ENCODE peak calls at places on chromosomes 2 and 18, in four cellular contexts. J is esophagus squamous epithelium, D is PC-3, E is right cardiac atrium. Z is an unnamed sample.

GRCh38 chr2:146669735-146670134 is 1175.1 kb upstream of the ACVR2A start:
- DNase-seq in D (no peak), E (no peak), J (no peak), Z (no peak)

GRCh38 chr18:61575419-61575818 is 242.2 kb downstream of the CDH20 start:
- DNase-seq in E (no peak), J (no peak), D (no peak), Z (no peak)

GRCh38 chr2:42092084-42092996 is 44.5 kb downstream of the PKDCC start:
- DNase-seq in E (no peak), J (no peak), D (peak; percentile 56), Z (no peak)

GRCh38 chr2:174827371-174828369 is 63.4 kb upstream of the CHRNA1 start:
- DNase-seq in E (no peak), D (peak; percentile 73), J (no peak), Z (no peak)

GRCh38 chr2:30398488-30398887 is 48.6 kb upstream of the LCLAT1 start:
- DNase-seq in J (no peak), D (no peak), E (no peak), Z (no peak)

GRCh38 chr2:110115291-110116032 is at the start of gene MALL:
- DNase-seq in J (no peak), D (peak; percentile 89), E (peak; percentile 74), Z (no peak)

GRCh38 chr2:202015035-202015345 is 18.7 kb upstream of the FZD7 start:
- DNase-seq in J (no peak), D (no peak), E (no peak), Z (no peak)

GRCh38 chr2:83072767-83073166 is 1386.3 kb downstream of the SUCLG1 start:
- DNase-seq in D (no peak), E (no peak), J (no peak), Z (no peak)

GRCh38 chr2:72937356-72937669 is 20.0 kb downstream of the EMX1 start:
- DNase-seq in J (no peak), E (peak; percentile 20), D (no peak), Z (no peak)

GRCh38 chr2:146547236-146547635 is 1297.6 kb upstream of the ACVR2A start:
- DNase-seq in D (no peak), E (no peak), J (no peak), Z (no peak)

GRCh38 chr2:68250196-68250595 is 2.1 kb downstream of the PPP3R1 start:
- DNase-seq in D (no peak), J (no peak), E (no peak), Z (no peak)

GRCh38 chr2:88144271-88144670 is 16.4 kb upstream of the FABP1 start:
- DNase-seq in J (no peak), D (no peak), E (no peak), Z (no peak)

GRCh38 chr2:232308986-232309385 is 69.6 kb upstream of the ALPP start:
- DNase-seq in E (no peak), J (no peak), D (no peak), Z (no peak)

GRCh38 chr2:230589025-230589424 is 123.6 kb upstream of the CAB39 start:
- DNase-seq in J (no peak), E (no peak), D (no peak), Z (no peak)

GRCh38 chr18:22378672-22379282 is 38.9 kb downstream of the CTAGE1 start:
- DNase-seq in D (peak; percentile 67), J (no peak), E (peak; percentile 65), Z (peak; percentile 70)

GRCh38 chr2:109171444-109172334 is 42.7 kb downstream of the SH3RF3 start:
- DNase-seq in D (peak; percentile 85), J (no peak), E (peak; percentile 82), Z (peak; percentile 54)

GRCh38 chr2:64063924-64064331 is 44.7 kb upstream of the VPS54 start:
- DNase-seq in E (peak; percentile 70), D (no peak), J (no peak), Z (no peak)

GRCh38 chr2:234308814-234309195 is 188.1 kb downstream of the ARL4C start:
- DNase-seq in E (no peak), J (no peak), D (peak; percentile 92), Z (no peak)

GRCh38 chr2:118913131-118913804 is 28.7 kb upstream of the MARCO start:
- DNase-seq in D (peak; percentile 53), J (no peak), E (no peak), Z (no peak)

GRCh38 chr2:239716536-239717318 is 308.4 kb downstream of the NDUFA10 start:
- DNase-seq in E (peak; percentile 85), J (no peak), D (no peak), Z (no peak)

GRCh38 chr2:122136071-122136470 is 380.6 kb downstream of the TSN start:
- DNase-seq in J (no peak), D (peak; percentile 45), E (no peak), Z (no peak)

GRCh38 chr2:54614815-54615214 is 108.6 kb upstream of the EML6 start:
- DNase-seq in E (no peak), J (no peak), D (no peak), Z (no peak)

GRCh38 chr2:145095641-145096435 is 575.9 kb upstream of the ZEB2 start:
- DNase-seq in J (no peak), E (no peak), D (peak; percentile 50), Z (no peak)

GRCh38 chr2:46530571-46530970 is 51.2 kb downstream of the TMEM247 start:
- DNase-seq in E (no peak), D (no peak), J (no peak), Z (no peak)

GRCh38 chr2:163541920-163542319 is 193.9 kb downstream of the FIGN start:
- DNase-seq in D (no peak), E (no peak), J (no peak), Z (no peak)

GRCh38 chr2:43000242-43001054 is 208.1 kb upstream of the HAAO start:
- DNase-seq in E (no peak), D (no peak), J (no peak), Z (no peak)

GRCh38 chr18:26383454-26384270 is 157.4 kb downstream of the TAF4B start:
- DNase-seq in J (no peak), D (peak; percentile 64), E (no peak), Z (no peak)

GRCh38 chr2:148252646-148253045 is 231.8 kb downstream of the MBD5 start:
- DNase-seq in E (no peak), D (no peak), J (no peak), Z (no peak)

GRCh38 chr2:223815186-223815883 is 22.0 kb downstream of the AP1S3 start:
- DNase-seq in J (no peak), D (peak; percentile 98), E (no peak), Z (no peak)

GRCh38 chr2:176088048-176088936 is 4.2 kb upstream of the HOXD13 start:
- DNase-seq in D (peak; percentile 61), J (no peak), E (peak; percentile 79), Z (peak; percentile 75)

GRCh38 chr2:164620873-164621760 is at the start of gene GRB14:
- DNase-seq in D (peak; percentile 31), J (no peak), E (peak; percentile 74), Z (peak; percentile 45)

GRCh38 chr2:30180230-30180629 is 33.4 kb downstream of the YPEL5 start:
- DNase-seq in D (no peak), E (peak; percentile 91), J (no peak), Z (no peak)

GRCh38 chr2:234952270-234953115 is 676 bp downstream of the SH3BP4 start:
- DNase-seq in J (no peak), E (peak; percentile 76), D (peak; percentile 47), Z (peak; percentile 25)

GRCh38 chr2:118319271-118319684 is 231.0 kb downstream of the INSIG2 start:
- DNase-seq in E (no peak), D (no peak), J (no peak), Z (no peak)

GRCh38 chr2:62201307-62201706 is 5.4 kb downstream of the B3GNT2 start:
- DNase-seq in D (no peak), J (no peak), E (no peak), Z (no peak)

GRCh38 chr2:62200868-62201267 is 5.0 kb downstream of the B3GNT2 start:
- DNase-seq in E (no peak), D (no peak), J (no peak), Z (no peak)

GRCh38 chr2:62202019-62202722 is 6.3 kb downstream of the B3GNT2 start:
- DNase-seq in D (no peak), J (no peak), E (no peak), Z (no peak)

GRCh38 chr2:62203459-62203858 is 7.5 kb downstream of the B3GNT2 start:
- DNase-seq in D (no peak), J (no peak), E (no peak), Z (no peak)

DNA sequence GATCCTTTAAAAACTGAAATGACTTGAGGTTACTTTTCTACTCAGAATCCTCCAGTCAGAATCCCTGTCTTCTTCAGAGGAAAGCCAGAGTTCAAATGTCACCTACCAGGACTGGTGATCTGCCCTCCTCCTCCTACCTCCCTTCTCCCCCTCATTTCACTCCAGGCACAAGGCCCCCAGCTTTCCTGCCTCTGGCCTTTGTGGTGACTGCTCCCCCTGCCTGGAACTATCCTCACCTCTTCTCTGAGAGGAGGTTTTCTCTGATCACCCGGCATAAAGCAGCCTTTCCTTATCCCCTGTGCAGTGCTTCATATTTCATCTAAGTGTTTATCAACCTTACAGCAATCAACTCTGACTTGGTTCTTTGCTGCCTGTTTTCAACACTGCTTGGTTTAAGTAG is 6.8 kb downstream of the B3GNT2 start:
- DNase-seq in E (no peak), J (no peak), D (no peak), Z (no peak)
- H3K4me3 ChIP-seq in E (no peak overlapping the region), J (no peak overlapping the region), D (no peak overlapping the region), Z (no peak overlapping the region)

GRCh38 chr2:10327896-10328666 is 25.4 kb downstream of the HPCAL1 start:
- DNase-seq in D (peak; percentile 65), J (no peak), E (no peak), Z (no peak)
- H3K4me3 ChIP-seq in D (no peak overlapping the region), J (no peak overlapping the region), E (no peak overlapping the region), Z (no peak overlapping the region)

GRCh38 chr18:31499157-31499524 is 1.2 kb downstream of the DSG2 start:
- DNase-seq in E (no peak), D (no peak), J (no peak), Z (no peak)
- H3K4me3 ChIP-seq in E (peak overlapping the region; percentile 68), D (peak overlapping the region; percentile 86), J (no peak overlapping the region), Z (no peak overlapping the region)

GRCh38 chr2:221283896-221284295 is 288.2 kb downstream of the EPHA4 start:
- DNase-seq in J (no peak), E (no peak), D (no peak), Z (no peak)
- H3K4me3 ChIP-seq in J (no peak overlapping the region), E (no peak overlapping the region), D (no peak overlapping the region), Z (no peak overlapping the region)

GRCh38 chr18:77209587-77209986 is 40.1 kb upstream of the GALR1 start:
- DNase-seq in E (peak; percentile 41), J (no peak), D (peak; percentile 79), Z (no peak)
- H3K4me3 ChIP-seq in E (no peak overlapping the region), J (no peak overlapping the region), D (peak overlapping the region; percentile 39), Z (no peak overlapping the region)

GRCh38 chr18:13158428-13158827 is 60.1 kb upstream of the LDLRAD4 start:
- DNase-seq in J (no peak), D (no peak), E (no peak), Z (no peak)
- H3K4me3 ChIP-seq in J (no peak overlapping the region), D (no peak overlapping the region), E (no peak overlapping the region), Z (no peak overlapping the region)

GRCh38 chr2:212538156-212539144 is at the start of gene ERBB4:
- DNase-seq in J (no peak), E (peak; percentile 69), D (peak; percentile 10), Z (no peak)
- H3K4me3 ChIP-seq in J (peak within 1 kb of the TSS; percentile 37), E (peak within 1 kb of the TSS; percentile 96), D (peak within 1 kb of the TSS; percentile 79), Z (peak within 1 kb of the TSS; percentile 79)